ENCODE peak calls at places on chromosome 1, in eight cellular contexts. U, B, F, O, H, K, D and X are unnamed samples.

GRCh38 chr1:79599257-79599656 is 592.7 kb upstream of the ADGRL4 start:
- DNase-seq in F (peak; percentile 58), U (no peak), B (peak; percentile 56), K (no peak), H (no peak), O (no peak), D (no peak), X (no peak)

GRCh38 chr1:115364044-115364775 is 26.2 kb upstream of the NGF start:
- DNase-seq in B (no peak), D (peak; percentile 52), U (peak; percentile 83), H (no peak), O (no peak), F (peak; percentile 52), K (no peak), X (peak; percentile 7)

GRCh38 chr1:26949926-26950319 is 10.3 kb downstream of the KDF1 start:
- DNase-seq in O (no peak), B (no peak), H (no peak), D (no peak), U (no peak), K (no peak), F (no peak), X (no peak)

GRCh38 chr1:203364013-203364730 is 13.2 kb upstream of the FMOD start:
- DNase-seq in U (no peak), D (peak; percentile 64), O (no peak), B (no peak), H (no peak), F (peak; percentile 73), K (no peak), X (no peak)

GRCh38 chr1:31773861-31774260 is 9.7 kb upstream of the ADGRB2 start:
- DNase-seq in K (no peak), U (no peak), O (no peak), F (no peak), B (no peak), D (no peak), H (no peak), X (no peak)

GRCh38 chr1:117606608-117607261 is 887 bp downstream of the TENT5C start:
- DNase-seq in O (peak; percentile 21), D (peak; percentile 54), U (peak; percentile 31), B (no peak), K (peak; percentile 84), F (peak; percentile 56), H (no peak), X (peak; percentile 10)

GRCh38 chr1:247387500-247387899 is 28.5 kb upstream of the NLRP3 start:
- DNase-seq in F (no peak), K (no peak), U (no peak), D (no peak), O (no peak), B (no peak), H (no peak), X (no peak)

GRCh38 chr1:64948905-64949833 is 17.2 kb downstream of the JAK1 start:
- DNase-seq in B (no peak), K (no peak), H (no peak), F (peak; percentile 34), D (no peak), U (no peak), O (no peak), X (no peak)

GRCh38 chr1:109777980-109778625 is 14.4 kb upstream of the EPS8L3 start:
- DNase-seq in K (peak; percentile 69), U (no peak), B (no peak), F (no peak), O (no peak), H (no peak), D (no peak), X (no peak)